ENCODE peak calls at places on chromosomes 12 and 14, in six cellular contexts. U is lung, F is left lung, P is AG04450, J is cardiac muscle cell, Z is B cell. D is an unnamed sample.

GRCh38 chr14:93316716-93317115 is 16.1 kb downstream of the BTBD7 start:
- DNase-seq in U (no peak), F (no peak), P (no peak), J (no peak), Z (no peak), D (no peak)

GRCh38 chr14:60642270-60642789 is 6.9 kb downstream of the SIX1 start:
- DNase-seq in U (no peak), F (peak), P (no peak), J (no peak), Z (peak), D (no peak)

GRCh38 chr12:84134797-84135366 is 777.7 kb downstream of the SLC6A15 start:
- DNase-seq in U (no peak), F (no peak), P (no peak), J (no peak), Z (no peak), D (no peak)

GRCh38 chr12:45878630-45879255 is 111.6 kb downstream of the SCAF11 start:
- DNase-seq in U (no peak), F (no peak), P (no peak), J (peak), Z (no peak), D (no peak)

GRCh38 chr12:27305673-27306504 is 26.7 kb upstream of the BMAL2 start:
- DNase-seq in U (no peak), F (no peak), P (no peak), J (peak), Z (peak), D (no peak)

GRCh38 chr14:61836184-61836583 is 74.0 kb downstream of the SNAPC1 start:
- DNase-seq in U (no peak), F (no peak), P (no peak), J (no peak), Z (no peak), D (no peak)

GRCh38 chr12:93379432-93380308 is 1.9 kb downstream of the NUDT4 start:
- DNase-seq in U (no peak), F (no peak), P (no peak), J (peak), Z (no peak), D (no peak)

GRCh38 chr14:65179918-65180724 is 77.8 kb upstream of the MAX start:
- DNase-seq in U (no peak), F (no peak), P (peak), J (peak), Z (peak), D (no peak)

GRCh38 chr12:82682326-82682725 is 4.4 kb upstream of the TMTC2 start:
- DNase-seq in U (no peak), F (no peak), P (no peak), J (no peak), Z (no peak), D (no peak)

GRCh38 chr12:112018571-112019237 is 5.5 kb downstream of the ERP29 start:
- DNase-seq in U (no peak), F (no peak), P (peak), J (peak), Z (no peak), D (no peak)

GRCh38 chr12:31004666-31005065 is 69.0 kb upstream of the DDX11 start:
- DNase-seq in U (no peak), F (no peak), P (no peak), J (no peak), Z (no peak), D (no peak)

GRCh38 chr12:104764225-104765073 is 193.6 kb downstream of the SLC41A2 start:
- DNase-seq in U (no peak), F (no peak), P (no peak), J (no peak), Z (peak), D (no peak)

GRCh38 chr12:101923049-101923718 is 45.8 kb downstream of the DRAM1 start:
- DNase-seq in U (no peak), F (no peak), P (no peak), J (no peak), Z (no peak), D (no peak)

GRCh38 chr14:104358528-104359300 is 220.3 kb downstream of the KIF26A start:
- DNase-seq in U (no peak), F (peak), P (no peak), J (no peak), Z (no peak), D (no peak)

DNA sequence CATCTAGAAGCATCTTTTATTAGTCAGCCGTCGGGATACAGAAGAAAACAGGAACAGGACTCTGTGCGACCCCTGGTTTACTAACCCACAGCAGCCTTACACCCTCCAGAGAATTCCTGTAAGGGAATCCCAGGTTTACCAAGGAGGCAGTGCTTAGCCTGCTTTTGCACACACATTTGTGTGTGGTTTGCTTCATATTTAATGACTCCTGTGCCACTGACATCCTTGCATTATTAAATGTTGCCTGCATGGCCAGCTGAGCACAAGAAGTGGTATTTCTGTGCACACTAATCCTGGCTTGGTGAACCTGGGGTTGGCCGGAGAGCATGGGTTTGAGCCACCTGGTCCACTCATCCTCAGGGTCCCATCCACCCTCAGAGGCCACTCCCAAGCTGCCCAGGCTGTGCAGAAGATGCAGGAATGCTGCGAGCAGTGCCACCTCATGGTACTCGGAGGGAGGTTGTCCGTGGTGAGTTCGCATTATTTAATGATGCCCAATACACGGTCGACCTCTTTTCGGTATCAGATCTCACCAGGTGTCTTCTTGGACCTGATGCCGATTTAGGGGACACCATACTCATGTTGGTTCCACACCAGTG is 152.4 kb upstream of the RTL1 start:
- DNase-seq in U (no peak), F (peak), P (no peak), J (no peak), Z (no peak), D (no peak)
- TF ChIP-seq CTCF in U (no peak), F (no peak), P (no peak), J (no peak), Z (no peak), D (no peak)

GRCh38 chr14:56487090-56487667 is 92.4 kb upstream of the TMEM260 start:
- DNase-seq in U (no peak), F (no peak), P (no peak), J (peak), Z (no peak), D (no peak)

GRCh38 chr14:56487761-56488160 is 91.8 kb upstream of the TMEM260 start:
- DNase-seq in U (no peak), F (no peak), P (no peak), J (peak), Z (no peak), D (no peak)

GRCh38 chr14:56488306-56488705 is 91.3 kb upstream of the TMEM260 start:
- DNase-seq in U (no peak), F (no peak), P (no peak), J (no peak), Z (no peak), D (no peak)

DNA sequence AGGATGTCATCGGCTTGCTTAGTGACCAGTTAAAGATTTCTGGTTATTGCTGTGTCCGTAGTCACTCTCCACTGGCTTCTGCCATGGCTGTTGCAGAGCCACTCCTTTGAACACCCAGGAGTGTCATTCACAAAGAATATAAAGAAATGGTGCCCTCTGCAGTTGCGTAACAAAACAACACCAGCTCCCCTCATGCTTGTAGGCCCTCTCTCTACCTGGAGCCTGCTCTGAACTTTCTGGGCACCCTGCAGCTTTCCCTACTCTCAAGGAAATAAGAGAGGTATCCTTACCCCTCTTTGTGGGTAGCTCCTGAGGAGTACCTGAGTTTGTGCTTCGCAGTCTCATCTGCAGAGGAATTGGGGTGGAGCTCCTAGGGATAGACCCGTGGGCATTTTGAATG is 97.3 kb upstream of the TMEM260 start:
- DNase-seq in U (no peak), F (no peak), P (no peak), J (peak), Z (no peak), D (no peak)
- TF ChIP-seq CTCF in U (no peak), F (no peak), P (peak), J (peak), Z (no peak), D (no peak)

GRCh38 chr12:132521726-132522292 is 31.9 kb downstream of the FBRSL1 start:
- DNase-seq in U (no peak), F (no peak), P (no peak), J (no peak), Z (no peak), D (no peak)

GRCh38 chr12:132525011-132525832 is 35.3 kb downstream of the FBRSL1 start:
- DNase-seq in U (no peak), F (no peak), P (no peak), J (no peak), Z (no peak), D (no peak)

GRCh38 chr12:132524405-132524804 is 34.5 kb downstream of the FBRSL1 start:
- DNase-seq in U (no peak), F (no peak), P (no peak), J (no peak), Z (no peak), D (no peak)

GRCh38 chr12:132522586-132523380 is 32.8 kb downstream of the FBRSL1 start:
- DNase-seq in U (no peak), F (no peak), P (no peak), J (no peak), Z (no peak), D (no peak)

GRCh38 chr12:132523576-132524331 is 33.8 kb downstream of the FBRSL1 start:
- DNase-seq in U (peak), F (peak), P (no peak), J (peak), Z (peak), D (peak)
- TF ChIP-seq CTCF in U (peak), F (peak), P (peak), J (peak), Z (peak), D (peak)

DNA sequence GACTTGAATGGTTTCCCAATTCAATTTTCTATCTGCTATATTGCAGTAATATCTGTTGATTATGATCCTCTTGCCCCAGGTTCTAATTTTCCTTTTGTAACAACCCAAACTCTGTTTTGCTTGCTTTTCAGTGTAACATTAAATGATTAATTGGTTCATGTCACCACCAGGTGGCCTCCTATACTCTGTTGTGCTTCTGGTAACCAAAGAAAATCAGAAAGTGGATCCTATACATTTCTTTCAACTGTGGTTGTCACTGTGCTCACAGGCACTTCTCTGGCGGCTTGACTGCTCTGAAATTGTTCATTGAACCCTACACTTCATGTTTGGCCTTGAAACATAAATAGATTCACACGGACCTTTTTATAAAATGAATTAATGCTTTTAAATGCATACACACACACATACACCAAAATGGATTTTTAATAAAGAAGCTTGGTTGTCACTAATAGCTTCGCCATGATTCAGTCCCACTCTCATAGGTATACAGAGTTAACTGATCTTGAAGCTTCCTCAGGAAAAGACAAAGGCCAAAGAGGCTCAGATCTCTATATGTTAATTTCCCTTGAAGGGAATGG is 227.5 kb upstream of the NPAS3 start:
- DNase-seq in U (no peak), F (no peak), P (no peak), J (peak), Z (peak), D (no peak)
- TF ChIP-seq CTCF in U (peak), F (peak), P (peak), J (peak), Z (peak), D (no peak)

DNA sequence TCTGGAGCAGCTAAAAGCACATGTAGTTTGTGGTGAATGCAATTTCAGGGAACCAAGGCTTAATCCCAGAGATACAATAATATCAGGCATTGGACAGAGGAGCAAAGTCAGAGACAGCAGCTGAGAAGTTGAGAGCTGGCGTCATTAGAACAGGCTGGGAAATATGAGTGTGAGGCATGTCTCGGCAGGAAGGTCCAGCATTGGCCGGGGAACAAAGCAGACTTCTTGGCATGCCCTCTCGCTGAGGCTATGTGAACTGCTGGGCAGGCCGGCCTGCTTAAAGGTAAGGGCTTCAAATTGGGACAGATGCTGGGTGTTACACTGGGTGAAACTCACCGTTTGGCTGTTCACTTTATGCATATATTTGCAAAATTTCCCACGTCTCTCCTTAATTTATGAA is 125.4 kb downstream of the CAND1 start:
- DNase-seq in U (no peak), F (no peak), P (peak), J (peak), Z (no peak), D (no peak)
- TF ChIP-seq CTCF in U (no peak), F (no peak), P (peak), J (peak), Z (no peak), D (no peak)

GRCh38 chr12:15208140-15208539 is 13.1 kb downstream of the RERG start:
- DNase-seq in U (no peak), F (no peak), P (no peak), J (peak), Z (no peak), D (no peak)
- TF ChIP-seq CTCF in U (no peak), F (no peak), P (peak), J (peak), Z (no peak), D (no peak)

GRCh38 chr14:24993631-24994030 is 56.3 kb downstream of the STXBP6 start:
- DNase-seq in U (no peak), F (no peak), P (no peak), J (no peak), Z (no peak), D (no peak)
- TF ChIP-seq CTCF in U (no peak), F (no peak), P (no peak), J (no peak), Z (no peak), D (no peak)

D was measured in omental fat pad.